ENCODE peak calls at places on chromosomes 5 and 9, in seven cellular contexts. U is right atrium auricular region, T is uterus, O is adrenal gland, Y is ovary, P is upper lobe of right lung, B is lung. H is an unnamed sample. For H3K9me3 and H3K4me1, the result is how much of the 10 kb centered on the place peaks cover.

GRCh38 chr9:86943223-86943870 is 4.0 kb downstream of the GAS1 start:
- DNase-seq in U (no peak), T (no peak), O (no peak), Y (peak), P (no peak), B (peak), H (no peak)

GRCh38 chr9:2663486-2663885 is 41.9 kb downstream of the VLDLR start:
- DNase-seq in U (no peak), T (no peak), O (no peak), Y (no peak), P (no peak), B (no peak), H (peak)

GRCh38 chr5:67315802-67316103 is 119.2 kb upstream of the CD180 start:
- DNase-seq in U (no peak), T (no peak), O (no peak), Y (no peak), P (no peak), B (no peak), H (no peak)

GRCh38 chr9:105148328-105149006 is 96.0 kb upstream of the SLC44A1 start:
- DNase-seq in U (no peak), T (no peak), O (no peak), Y (no peak), P (no peak), B (no peak), H (no peak)

GRCh38 chr9:94916956-94917355 is 190.5 kb downstream of the AOPEP start:
- DNase-seq in U (no peak), T (no peak), O (no peak), Y (peak), P (no peak), B (no peak), H (no peak)

GRCh38 chr5:68424799-68425537 is 209.4 kb downstream of the PIK3R1 start:
- DNase-seq in U (no peak), T (no peak), O (no peak), Y (no peak), P (no peak), B (no peak), H (no peak)

GRCh38 chr5:103258957-103259704 is 568 bp downstream of the MACIR start:
- DNase-seq in U (no peak), T (peak), O (peak), Y (peak), P (peak), B (peak), H (peak)

GRCh38 chr5:59251627-59252026 is 641.9 kb downstream of the PDE4D start:
- DNase-seq in U (no peak), T (no peak), O (no peak), Y (no peak), P (no peak), B (no peak), H (no peak)

GRCh38 chr5:98773214-98773463 is 324 bp upstream of the RGMB start:
- DNase-seq in U (no peak), T (no peak), O (no peak), Y (no peak), P (no peak), B (no peak), H (no peak)

GRCh38 chr9:36163840-36164175 is 5.4 kb upstream of the CCIN start:
- DNase-seq in U (no peak), T (peak), O (no peak), Y (no peak), P (no peak), B (no peak), H (no peak)

GRCh38 chr9:79955300-79955699 is 383.5 kb downstream of the TLE4 start:
- DNase-seq in U (no peak), T (no peak), O (no peak), Y (no peak), P (no peak), B (no peak), H (no peak)

GRCh38 chr5:168214886-168215285 is 76.6 kb upstream of the WWC1 start:
- DNase-seq in U (no peak), T (no peak), O (no peak), Y (no peak), P (no peak), B (no peak), H (no peak)

GRCh38 chr5:175113947-175114346 is 330.0 kb downstream of the DRD1 start:
- DNase-seq in U (no peak), T (no peak), O (no peak), Y (no peak), P (no peak), B (no peak), H (no peak)
- H3K9me3 ChIP-seq in U (under half), T (under half), O (under half), Y (under half), P (under half), B (under half), H (under half)

GRCh38 chr9:92650839-92651621 is 18.9 kb downstream of the IPPK start:
- DNase-seq in U (no peak), T (peak), O (no peak), Y (peak), P (peak), B (no peak), H (peak)

GRCh38 chr9:92648447-92649406 is 21.2 kb downstream of the IPPK start:
- DNase-seq in U (peak), T (peak), O (peak), Y (no peak), P (peak), B (no peak), H (no peak)

GRCh38 chr9:92652461-92652860 is 17.5 kb downstream of the IPPK start:
- DNase-seq in U (no peak), T (no peak), O (no peak), Y (no peak), P (no peak), B (no peak), H (no peak)

GRCh38 chr9:92647671-92648446 is 22.1 kb downstream of the IPPK start:
- DNase-seq in U (peak), T (peak), O (no peak), Y (no peak), P (no peak), B (no peak), H (no peak)

DNA sequence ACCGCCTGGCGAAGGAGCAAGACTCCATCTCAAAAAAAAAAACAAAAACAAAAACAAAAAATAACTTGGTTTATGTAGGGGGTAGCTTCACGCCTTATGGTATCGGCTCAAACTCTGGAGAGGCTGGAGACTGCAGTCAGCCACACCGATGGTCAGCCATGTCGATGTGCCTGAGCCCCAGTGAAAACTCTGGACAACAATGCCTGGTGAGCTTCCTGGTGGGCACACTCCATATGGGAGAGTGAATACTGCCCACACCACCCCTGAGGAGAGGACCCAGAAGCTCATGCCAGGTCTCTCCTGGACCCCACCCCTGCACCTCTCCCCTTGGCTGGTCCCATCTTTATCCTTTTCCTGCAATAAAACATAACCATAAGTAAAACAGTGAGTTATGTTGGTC is 19.6 kb downstream of the IPPK start:
- DNase-seq in U (no peak), T (peak), O (no peak), Y (no peak), P (peak), B (no peak), H (no peak)
- H3K4me1 ChIP-seq in U (under half), T (under half), O (under half), Y (under half), P (under half), B (under half), H (under half)

GRCh38 chr9:32430720-32431119 is 46.3 kb downstream of the ACO1 start:
- DNase-seq in U (no peak), T (no peak), O (no peak), Y (no peak), P (no peak), B (no peak), H (no peak)
- H3K27ac ChIP-seq in U (no peak), T (no peak), O (no peak), Y (no peak), P (no peak), B (no peak), H (no peak)

GRCh38 chr5:8908055-8908683 is 637.7 kb downstream of the SEMA5A start:
- DNase-seq in U (no peak), T (no peak), O (peak), Y (no peak), P (no peak), B (no peak), H (no peak)

GRCh38 chr5:8912106-8912505 is 633.8 kb downstream of the SEMA5A start:
- DNase-seq in U (no peak), T (no peak), O (no peak), Y (no peak), P (no peak), B (no peak), H (no peak)

DNA sequence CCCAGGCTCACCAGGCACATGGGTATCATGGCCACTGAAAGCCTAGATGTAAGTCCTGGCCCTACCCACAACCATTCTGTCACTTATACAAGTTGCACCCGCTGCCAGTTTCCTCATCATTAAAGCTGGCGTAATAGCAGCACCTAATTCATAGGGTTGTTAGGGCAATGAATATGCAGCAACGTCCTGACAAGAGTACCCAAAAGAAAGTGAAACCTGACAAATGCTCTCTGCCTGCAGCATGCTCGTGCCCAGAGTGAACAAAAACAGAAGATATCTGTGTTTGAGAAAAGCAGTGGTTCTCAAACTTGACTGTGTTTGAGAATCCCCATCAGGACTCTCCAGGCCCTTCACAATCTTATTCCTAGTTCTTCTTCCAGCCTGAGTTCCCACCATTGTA is 632.4 kb downstream of the SEMA5A start:
- DNase-seq in U (no peak), T (no peak), O (no peak), Y (no peak), P (no peak), B (no peak), H (no peak)
- H3K9me3 ChIP-seq in U (under half), T (under half), O (under half), Y (under half), P (under half), B (under half), H (under half)

GRCh38 chr5:143445726-143446125 is 42.2 kb upstream of the NR3C1 start:
- DNase-seq in U (no peak), T (no peak), O (no peak), Y (no peak), P (no peak), B (no peak), H (no peak)
- H3K4me1 ChIP-seq in U (under half), T (under half), O (under half), Y (under half), P (under half), B (under half), H (under half)

GRCh38 chr5:150022163-150022540 is 21.6 kb downstream of the HMGXB3 start:
- DNase-seq in U (no peak), T (no peak), O (peak), Y (no peak), P (no peak), B (no peak), H (no peak)

GRCh38 chr5:150022681-150023080 is 22.1 kb downstream of the HMGXB3 start:
- DNase-seq in U (no peak), T (no peak), O (no peak), Y (no peak), P (no peak), B (no peak), H (no peak)

GRCh38 chr5:150020249-150020648 is 19.7 kb downstream of the HMGXB3 start:
- DNase-seq in U (no peak), T (no peak), O (no peak), Y (no peak), P (no peak), B (no peak), H (no peak)

GRCh38 chr5:150023136-150023535 is 22.6 kb downstream of the HMGXB3 start:
- DNase-seq in U (no peak), T (no peak), O (no peak), Y (no peak), P (no peak), B (no peak), H (no peak)

DNA sequence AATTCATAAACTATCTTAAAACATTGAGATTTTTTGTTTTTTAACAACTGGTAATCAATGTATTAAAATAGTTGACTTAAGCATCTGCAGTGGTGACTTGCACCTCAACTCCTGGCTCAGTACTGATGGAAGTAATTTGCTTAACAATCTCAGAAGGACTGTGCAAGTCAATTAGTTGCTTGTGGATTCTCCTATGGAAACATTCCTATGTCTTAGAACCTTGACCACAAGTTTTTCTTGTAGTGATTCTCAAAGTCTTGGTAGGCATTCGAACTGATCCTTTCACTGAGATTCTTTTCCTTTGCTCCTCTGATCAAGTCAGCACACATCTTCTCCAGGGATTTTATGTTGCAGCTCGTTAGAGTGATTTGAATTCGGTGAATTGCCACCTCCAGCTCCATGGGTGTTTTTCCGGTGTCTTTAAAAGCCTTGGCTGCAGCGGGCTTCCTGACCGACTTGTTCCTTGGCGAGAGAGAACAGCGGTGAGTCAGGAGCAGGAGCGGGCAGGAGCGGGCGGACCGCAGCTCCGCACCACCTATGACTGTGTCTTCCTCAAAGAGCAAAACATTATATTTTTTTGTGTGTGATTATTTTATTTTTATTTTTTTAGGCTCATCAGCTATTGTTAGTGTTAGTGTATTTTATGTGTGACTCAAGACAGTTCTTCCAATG is 21.1 kb downstream of the HMGXB3 start:
- DNase-seq in U (no peak), T (peak), O (peak), Y (no peak), P (no peak), B (no peak), H (peak)
- H3K27ac ChIP-seq in U (peak), T (peak), O (peak), Y (no peak), P (peak), B (peak), H (peak)

GRCh38 chr9:122426723-122427122 is 51.0 kb downstream of the OR1J1 start:
- DNase-seq in U (no peak), T (no peak), O (no peak), Y (no peak), P (no peak), B (no peak), H (no peak)
- H3K9me3 ChIP-seq in U (under half), T (under half), O (under half), Y (under half), P (under half), B (under half), H (under half)

GRCh38 chr5:61767231-61768080 is 435.4 kb downstream of the ZSWIM6 start:
- DNase-seq in U (no peak), T (no peak), O (no peak), Y (no peak), P (no peak), B (no peak), H (no peak)
- H3K4me1 ChIP-seq in U (under half), T (under half), O (under half), Y (under half), P (under half), B (under half), H (under half)

H was measured in left ventricle myocardium inferior.